ENCODE peak calls at places on chromosomes 5 and 9, in seven cellular contexts. One of them, this sample, is unnamed.

GRCh38 chr9:83625120-83625710 is 2.3 kb downstream of the IDNK start:
- DNase-seq in pons: no peak
- DNase-seq in Kasumi-1: no peak
- DNase-seq in NCI-H1092: no peak
- DNase-seq in CD4-positive, alpha-beta T cell: no peak
- DNase-seq in HFFc6: no peak
- DNase-seq in effector memory CD4-positive, alpha-beta T cell: no peak
- DNase-seq in this sample: no peak

GRCh38 chr9:18824095-18824666 is 208.8 kb downstream of the SAXO1 start:
- DNase-seq in pons: peak
- DNase-seq in Kasumi-1: no peak
- DNase-seq in NCI-H1092: no peak
- DNase-seq in CD4-positive, alpha-beta T cell: no peak
- DNase-seq in HFFc6: no peak
- DNase-seq in effector memory CD4-positive, alpha-beta T cell: no peak
- DNase-seq in this sample: no peak

GRCh38 chr5:124343451-124343867 is 403.0 kb downstream of the ZNF608 start:
- DNase-seq in pons: no peak
- DNase-seq in Kasumi-1: no peak
- DNase-seq in NCI-H1092: no peak
- DNase-seq in CD4-positive, alpha-beta T cell: no peak
- DNase-seq in HFFc6: peak
- DNase-seq in effector memory CD4-positive, alpha-beta T cell: no peak
- DNase-seq in this sample: no peak

GRCh38 chr5:40436535-40437237 is 243.0 kb upstream of the PTGER4 start:
- DNase-seq in pons: peak
- DNase-seq in Kasumi-1: peak
- DNase-seq in NCI-H1092: no peak
- DNase-seq in CD4-positive, alpha-beta T cell: peak
- DNase-seq in HFFc6: no peak
- DNase-seq in effector memory CD4-positive, alpha-beta T cell: peak
- DNase-seq in this sample: peak

GRCh38 chr5:115351356-115352195 is 55.1 kb upstream of the CCDC112 start:
- DNase-seq in pons: no peak
- DNase-seq in Kasumi-1: no peak
- DNase-seq in NCI-H1092: no peak
- DNase-seq in CD4-positive, alpha-beta T cell: no peak
- DNase-seq in HFFc6: peak
- DNase-seq in effector memory CD4-positive, alpha-beta T cell: no peak
- DNase-seq in this sample: no peak

GRCh38 chr5:96318569-96319100 is 114.4 kb downstream of the PCSK1 start:
- DNase-seq in pons: no peak
- DNase-seq in Kasumi-1: no peak
- DNase-seq in NCI-H1092: no peak
- DNase-seq in CD4-positive, alpha-beta T cell: no peak
- DNase-seq in HFFc6: no peak
- DNase-seq in effector memory CD4-positive, alpha-beta T cell: no peak
- DNase-seq in this sample: no peak

GRCh38 chr5:1007681-1008450 is 736 bp upstream of the NKD2 start:
- DNase-seq in pons: no peak
- DNase-seq in Kasumi-1: no peak
- DNase-seq in NCI-H1092: no peak
- DNase-seq in CD4-positive, alpha-beta T cell: no peak
- DNase-seq in HFFc6: no peak
- DNase-seq in effector memory CD4-positive, alpha-beta T cell: no peak
- DNase-seq in this sample: no peak

GRCh38 chr9:16768816-16769215 is 101.7 kb downstream of the BNC2 start:
- DNase-seq in pons: no peak
- DNase-seq in Kasumi-1: no peak
- DNase-seq in NCI-H1092: no peak
- DNase-seq in CD4-positive, alpha-beta T cell: no peak
- DNase-seq in HFFc6: no peak
- DNase-seq in effector memory CD4-positive, alpha-beta T cell: no peak
- DNase-seq in this sample: no peak

GRCh38 chr5:158751961-158752655 is 347.6 kb downstream of the EBF1 start:
- DNase-seq in pons: no peak
- DNase-seq in Kasumi-1: no peak
- DNase-seq in NCI-H1092: no peak
- DNase-seq in CD4-positive, alpha-beta T cell: no peak
- DNase-seq in HFFc6: no peak
- DNase-seq in effector memory CD4-positive, alpha-beta T cell: no peak
- DNase-seq in this sample: no peak

GRCh38 chr5:36606437-36607113 is at the start of gene SLC1A3:
- DNase-seq in pons: peak
- DNase-seq in Kasumi-1: peak
- DNase-seq in NCI-H1092: no peak
- DNase-seq in CD4-positive, alpha-beta T cell: no peak
- DNase-seq in HFFc6: peak
- DNase-seq in effector memory CD4-positive, alpha-beta T cell: no peak
- DNase-seq in this sample: peak

GRCh38 chr5:44911501-44911900 is 102.8 kb downstream of the MRPS30 start:
- DNase-seq in pons: no peak
- DNase-seq in Kasumi-1: no peak
- DNase-seq in NCI-H1092: no peak
- DNase-seq in CD4-positive, alpha-beta T cell: no peak
- DNase-seq in HFFc6: no peak
- DNase-seq in effector memory CD4-positive, alpha-beta T cell: no peak
- DNase-seq in this sample: no peak

GRCh38 chr9:8391566-8391965 is 592.0 kb upstream of the DMAC1 start:
- DNase-seq in pons: no peak
- DNase-seq in Kasumi-1: no peak
- DNase-seq in NCI-H1092: no peak
- DNase-seq in CD4-positive, alpha-beta T cell: no peak
- DNase-seq in HFFc6: no peak
- DNase-seq in effector memory CD4-positive, alpha-beta T cell: no peak
- DNase-seq in this sample: no peak

GRCh38 chr9:486156-486555 is 271.5 kb downstream of the DOCK8 start:
- DNase-seq in pons: no peak
- DNase-seq in Kasumi-1: no peak
- DNase-seq in NCI-H1092: no peak
- DNase-seq in CD4-positive, alpha-beta T cell: no peak
- DNase-seq in HFFc6: no peak
- DNase-seq in effector memory CD4-positive, alpha-beta T cell: no peak
- DNase-seq in this sample: no peak

GRCh38 chr5:132256086-132256782 is 1.3 kb upstream of the PDLIM4 start:
- DNase-seq in pons: no peak
- DNase-seq in Kasumi-1: no peak
- DNase-seq in NCI-H1092: no peak
- DNase-seq in CD4-positive, alpha-beta T cell: no peak
- DNase-seq in HFFc6: no peak
- DNase-seq in effector memory CD4-positive, alpha-beta T cell: no peak
- DNase-seq in this sample: no peak

GRCh38 chr9:71223953-71224538 is 102.6 kb upstream of the TRPM3 start:
- DNase-seq in pons: no peak
- DNase-seq in Kasumi-1: no peak
- DNase-seq in NCI-H1092: no peak
- DNase-seq in CD4-positive, alpha-beta T cell: no peak
- DNase-seq in HFFc6: no peak
- DNase-seq in effector memory CD4-positive, alpha-beta T cell: no peak
- DNase-seq in this sample: no peak

GRCh38 chr9:37398464-37399025 is 24.0 kb upstream of the GRHPR start:
- DNase-seq in pons: no peak
- DNase-seq in Kasumi-1: no peak
- DNase-seq in NCI-H1092: no peak
- DNase-seq in CD4-positive, alpha-beta T cell: no peak
- DNase-seq in HFFc6: no peak
- DNase-seq in effector memory CD4-positive, alpha-beta T cell: no peak
- DNase-seq in this sample: no peak

GRCh38 chr9:101397746-101398334 is 578 bp downstream of the MRPL50 start:
- DNase-seq in pons: no peak
- DNase-seq in Kasumi-1: peak
- DNase-seq in NCI-H1092: no peak
- DNase-seq in CD4-positive, alpha-beta T cell: no peak
- DNase-seq in HFFc6: peak
- DNase-seq in effector memory CD4-positive, alpha-beta T cell: no peak
- DNase-seq in this sample: no peak

GRCh38 chr5:164306662-164307061 is 801.2 kb downstream of the MAT2B start:
- DNase-seq in pons: no peak
- DNase-seq in Kasumi-1: no peak
- DNase-seq in NCI-H1092: no peak
- DNase-seq in CD4-positive, alpha-beta T cell: no peak
- DNase-seq in HFFc6: no peak
- DNase-seq in effector memory CD4-positive, alpha-beta T cell: no peak
- DNase-seq in this sample: no peak

GRCh38 chr5:143613329-143613728 is 198.6 kb upstream of the HMHB1 start:
- DNase-seq in pons: no peak
- DNase-seq in Kasumi-1: no peak
- DNase-seq in NCI-H1092: no peak
- DNase-seq in CD4-positive, alpha-beta T cell: no peak
- DNase-seq in HFFc6: no peak
- DNase-seq in effector memory CD4-positive, alpha-beta T cell: no peak
- DNase-seq in this sample: no peak

GRCh38 chr9:118533101-118533500 is 828.9 kb downstream of the TLR4 start:
- DNase-seq in pons: no peak
- DNase-seq in Kasumi-1: no peak
- DNase-seq in NCI-H1092: no peak
- DNase-seq in CD4-positive, alpha-beta T cell: no peak
- DNase-seq in HFFc6: no peak
- DNase-seq in effector memory CD4-positive, alpha-beta T cell: no peak
- DNase-seq in this sample: no peak

GRCh38 chr5:152673601-152674000 is 268.5 kb upstream of the NMUR2 start:
- DNase-seq in pons: no peak
- DNase-seq in Kasumi-1: no peak
- DNase-seq in NCI-H1092: no peak
- DNase-seq in CD4-positive, alpha-beta T cell: no peak
- DNase-seq in HFFc6: no peak
- DNase-seq in effector memory CD4-positive, alpha-beta T cell: no peak
- DNase-seq in this sample: no peak

GRCh38 chr9:126516936-126517750 is 96.6 kb upstream of the LMX1B start:
- DNase-seq in pons: no peak
- DNase-seq in Kasumi-1: no peak
- DNase-seq in NCI-H1092: no peak
- DNase-seq in CD4-positive, alpha-beta T cell: no peak
- DNase-seq in HFFc6: peak
- DNase-seq in effector memory CD4-positive, alpha-beta T cell: peak
- DNase-seq in this sample: no peak

GRCh38 chr9:136618578-136619547 is 43.9 kb upstream of the EGFL7 start:
- DNase-seq in pons: peak
- DNase-seq in Kasumi-1: no peak
- DNase-seq in NCI-H1092: no peak
- DNase-seq in CD4-positive, alpha-beta T cell: no peak
- DNase-seq in HFFc6: no peak
- DNase-seq in effector memory CD4-positive, alpha-beta T cell: no peak
- DNase-seq in this sample: peak

GRCh38 chr9:76112151-76112550 is 221.7 kb downstream of the PCSK5 start:
- DNase-seq in pons: no peak
- DNase-seq in Kasumi-1: no peak
- DNase-seq in NCI-H1092: no peak
- DNase-seq in CD4-positive, alpha-beta T cell: no peak
- DNase-seq in HFFc6: no peak
- DNase-seq in effector memory CD4-positive, alpha-beta T cell: no peak
- DNase-seq in this sample: no peak

GRCh38 chr9:114166606-114167572 is 11.6 kb downstream of the COL27A1 start:
- DNase-seq in pons: no peak
- DNase-seq in Kasumi-1: no peak
- DNase-seq in NCI-H1092: no peak
- DNase-seq in CD4-positive, alpha-beta T cell: no peak
- DNase-seq in HFFc6: no peak
- DNase-seq in effector memory CD4-positive, alpha-beta T cell: no peak
- DNase-seq in this sample: no peak

GRCh38 chr9:15274425-15274824 is 32.6 kb downstream of the TTC39B start:
- DNase-seq in pons: no peak
- DNase-seq in Kasumi-1: no peak
- DNase-seq in NCI-H1092: no peak
- DNase-seq in CD4-positive, alpha-beta T cell: no peak
- DNase-seq in HFFc6: no peak
- DNase-seq in effector memory CD4-positive, alpha-beta T cell: no peak
- DNase-seq in this sample: no peak

GRCh38 chr9:136107155-136107952 is 11.3 kb downstream of the TMEM250 start:
- DNase-seq in pons: no peak
- DNase-seq in Kasumi-1: peak
- DNase-seq in NCI-H1092: no peak
- DNase-seq in CD4-positive, alpha-beta T cell: peak
- DNase-seq in HFFc6: no peak
- DNase-seq in effector memory CD4-positive, alpha-beta T cell: peak
- DNase-seq in this sample: no peak

GRCh38 chr5:163910226-163910625 is 404.8 kb downstream of the MAT2B start:
- DNase-seq in pons: no peak
- DNase-seq in Kasumi-1: no peak
- DNase-seq in NCI-H1092: no peak
- DNase-seq in CD4-positive, alpha-beta T cell: no peak
- DNase-seq in HFFc6: no peak
- DNase-seq in effector memory CD4-positive, alpha-beta T cell: no peak
- DNase-seq in this sample: no peak

GRCh38 chr5:173800340-173800739 is 87.8 kb upstream of the CPEB4 start:
- DNase-seq in pons: no peak
- DNase-seq in Kasumi-1: no peak
- DNase-seq in NCI-H1092: no peak
- DNase-seq in CD4-positive, alpha-beta T cell: no peak
- DNase-seq in HFFc6: peak
- DNase-seq in effector memory CD4-positive, alpha-beta T cell: no peak
- DNase-seq in this sample: no peak

GRCh38 chr5:34684281-34684979 is 28.3 kb downstream of the RAI14 start:
- DNase-seq in pons: peak
- DNase-seq in Kasumi-1: no peak
- DNase-seq in NCI-H1092: no peak
- DNase-seq in CD4-positive, alpha-beta T cell: no peak
- DNase-seq in HFFc6: peak
- DNase-seq in effector memory CD4-positive, alpha-beta T cell: no peak
- DNase-seq in this sample: no peak

This sample was measured in midbrain.